ENCODE peak calls at places on chromosome 16, in four cellular contexts. L is HCT116, M is astrocyte of the spinal cord, S is brain microvascular endothelial cell. A is an unnamed sample.

GRCh38 chr16:3149630-3150345 is 15.0 kb downstream of the ZNF213 start:
- DNase-seq in L (no peak), S (peak; percentile 56), M (peak; percentile 60), A (peak; percentile 72)

GRCh38 chr16:54431041-54431996 is 144.7 kb upstream of the IRX3 start:
- DNase-seq in L (no peak), S (no peak), M (no peak), A (no peak)

GRCh38 chr16:13176711-13177110 is 275.3 kb downstream of the SHISA9 start:
- DNase-seq in M (no peak), L (no peak), S (no peak), A (no peak)

GRCh38 chr16:56691885-56692284 is 9.6 kb downstream of the MT1X start:
- DNase-seq in M (no peak), L (peak; percentile 66), S (no peak), A (peak; percentile 88)

GRCh38 chr16:5036228-5037156 is 2.8 kb upstream of the NAGPA start:
- DNase-seq in S (no peak), L (no peak), M (no peak), A (no peak)

GRCh38 chr16:73171380-73171779 is 123.5 kb upstream of the ZFHX3 start:
- DNase-seq in L (no peak), M (no peak), S (no peak), A (peak; percentile 5)

GRCh38 chr16:85746431-85747227 is 4.3 kb downstream of the C16orf74 start:
- DNase-seq in S (no peak), M (peak; percentile 15), L (peak; percentile 89), A (peak; percentile 83)

GRCh38 chr16:80599466-80599865 is 58.7 kb downstream of the DYNLRB2 start:
- DNase-seq in S (peak; percentile 43), M (peak; percentile 16), L (no peak), A (no peak)

GRCh38 chr16:84115919-84116719 is 623 bp downstream of the MBTPS1 start:
- DNase-seq in S (peak; percentile 12), L (no peak), M (peak; percentile 40), A (peak; percentile 55)

GRCh38 chr16:8736123-8736680 is 61.2 kb downstream of the TMEM186 start:
- DNase-seq in S (no peak), M (no peak), L (no peak), A (no peak)

GRCh38 chr16:4071686-4072561 is 44.3 kb downstream of the ADCY9 start:
- DNase-seq in S (no peak), L (no peak), M (peak; percentile 7), A (no peak)

GRCh38 chr16:12896562-12896961 is 4.8 kb upstream of the SHISA9 start:
- DNase-seq in S (no peak), L (peak; percentile 32), M (peak; percentile 8), A (peak; percentile 25)

GRCh38 chr16:72203401-72203800 is 31.4 kb upstream of the PMFBP1 start:
- DNase-seq in M (peak; percentile 28), S (peak; percentile 28), L (no peak), A (no peak)

GRCh38 chr16:1420111-1420539 is 422 bp downstream of the UQCC4 start:
- DNase-seq in L (no peak), S (no peak), M (no peak), A (no peak)

GRCh38 chr16:79334127-79334526 is 266.4 kb downstream of the MAF start:
- DNase-seq in S (no peak), L (no peak), M (no peak), A (no peak)

GRCh38 chr16:79326549-79326948 is 274.0 kb downstream of the MAF start:
- DNase-seq in L (no peak), M (no peak), S (no peak), A (no peak)

GRCh38 chr16:660459-661183 is 7.3 kb upstream of the RHOT2 start:
- DNase-seq in S (peak; percentile 63), M (peak; percentile 78), L (peak; percentile 53), A (no peak)

GRCh38 chr16:87601322-87602004 is 845 bp upstream of the JPH3 start:
- DNase-seq in S (no peak), M (no peak), L (no peak), A (no peak)

GRCh38 chr16:2531371-2531695 is at the start of gene CEMP1:
- DNase-seq in S (no peak), M (no peak), L (no peak), A (no peak)